ENCODE peak calls at places on chromosomes 2 and 18, in seven cellular contexts. One of them, this sample, is unnamed.

GRCh38 chr2:235765181-235765820 is 271.5 kb downstream of the AGAP1 start:
- DNase-seq in NCI-H146: no peak
- DNase-seq in left colon: no peak
- DNase-seq in psoas muscle: peak; percentile 41
- DNase-seq in spleen: no peak
- DNase-seq in bronchial epithelial cell: peak; percentile 25
- DNase-seq in GOT3: peak; percentile 28
- DNase-seq in this sample: no peak

GRCh38 chr18:63664571-63664970 is 2.9 kb upstream of the SERPINB3 start:
- DNase-seq in NCI-H146: no peak
- DNase-seq in left colon: no peak
- DNase-seq in psoas muscle: no peak
- DNase-seq in spleen: no peak
- DNase-seq in bronchial epithelial cell: peak; percentile 87
- DNase-seq in GOT3: no peak
- DNase-seq in this sample: no peak

GRCh38 chr18:79699653-79700052 is 20.1 kb downstream of the CTDP1 start:
- DNase-seq in NCI-H146: no peak
- DNase-seq in left colon: peak; percentile 59
- DNase-seq in psoas muscle: no peak
- DNase-seq in spleen: peak; percentile 2
- DNase-seq in bronchial epithelial cell: no peak
- DNase-seq in GOT3: no peak
- DNase-seq in this sample: no peak

GRCh38 chr2:218360453-218360852 is 3.8 kb downstream of the CATIP start:
- DNase-seq in NCI-H146: no peak
- DNase-seq in left colon: no peak
- DNase-seq in psoas muscle: no peak
- DNase-seq in spleen: no peak
- DNase-seq in bronchial epithelial cell: no peak
- DNase-seq in GOT3: no peak
- DNase-seq in this sample: no peak

GRCh38 chr18:74251297-74252031 is 40.3 kb downstream of the CYB5A start:
- DNase-seq in NCI-H146: no peak
- DNase-seq in left colon: no peak
- DNase-seq in psoas muscle: no peak
- DNase-seq in spleen: no peak
- DNase-seq in bronchial epithelial cell: peak; percentile 63
- DNase-seq in GOT3: no peak
- DNase-seq in this sample: no peak

GRCh38 chr2:84963692-84964405 is 7.1 kb upstream of the KCMF1 start:
- DNase-seq in NCI-H146: no peak
- DNase-seq in left colon: no peak
- DNase-seq in psoas muscle: no peak
- DNase-seq in spleen: no peak
- DNase-seq in bronchial epithelial cell: peak; percentile 77
- DNase-seq in GOT3: no peak
- DNase-seq in this sample: no peak

GRCh38 chr2:214019973-214020345 is 390.9 kb upstream of the VWC2L start:
- DNase-seq in NCI-H146: no peak
- DNase-seq in left colon: no peak
- DNase-seq in psoas muscle: no peak
- DNase-seq in spleen: no peak
- DNase-seq in bronchial epithelial cell: no peak
- DNase-seq in GOT3: no peak
- DNase-seq in this sample: no peak

GRCh38 chr18:77044866-77045664 is 87.5 kb downstream of the MBP start:
- DNase-seq in NCI-H146: no peak
- DNase-seq in left colon: no peak
- DNase-seq in psoas muscle: no peak
- DNase-seq in spleen: no peak
- DNase-seq in bronchial epithelial cell: no peak
- DNase-seq in GOT3: no peak
- DNase-seq in this sample: no peak